ENCODE peak calls at places on chromosomes 13 and 19, in nine cellular contexts. Z, Q, G, X, S, H, U, R and C are unnamed samples.

GRCh38 chr19:38429055-38429810 is 3.2 kb upstream of the RASGRP4 start:
- DNase-seq in H (no peak), Q (peak), X (no peak), U (no peak), S (no peak), Z (no peak), R (peak), G (no peak), C (peak)

GRCh38 chr13:74361274-74361673 is 227.1 kb upstream of the KLF12 start:
- DNase-seq in U (no peak), Q (no peak), S (no peak), R (no peak), G (no peak), Z (no peak), H (no peak), X (no peak), C (no peak)

GRCh38 chr19:35755550-35756371 is 1.1 kb downstream of the HSPB6 start:
- DNase-seq in X (no peak), U (no peak), G (peak), H (peak), Z (peak), S (no peak), R (peak), Q (peak), C (peak)

GRCh38 chr19:10112895-10113591 is 1.6 kb downstream of the P2RY11 start:
- DNase-seq in G (peak), H (peak), R (peak), U (no peak), S (no peak), Z (peak), Q (peak), X (peak), C (peak)

GRCh38 chr19:19033426-19034203 is at the start of the genes ARMC6 and SUGP2:
- DNase-seq in Q (peak), R (peak), H (peak), X (peak), S (peak), Z (peak), G (peak), U (peak), C (peak)

GRCh38 chr13:111956261-111957151 is 110.4 kb upstream of the SOX1 start:
- DNase-seq in G (no peak), R (no peak), X (no peak), U (no peak), Z (no peak), S (no peak), H (no peak), Q (no peak), C (no peak)

GRCh38 chr13:59337070-59337469 is 826.7 kb downstream of the DIAPH3 start:
- DNase-seq in G (no peak), S (no peak), U (no peak), Q (no peak), Z (no peak), X (no peak), H (no peak), R (no peak), C (no peak)

GRCh38 chr19:7861619-7862412 is 12.4 kb downstream of the PRR36 start:
- DNase-seq in R (no peak), U (no peak), S (no peak), X (no peak), Q (no peak), Z (no peak), H (peak), G (no peak), C (peak)

GRCh38 chr19:39845621-39846175 is 481 bp downstream of the FBL start:
- DNase-seq in Q (no peak), G (no peak), X (peak), Z (peak), H (no peak), R (no peak), S (no peak), U (no peak), C (peak)

GRCh38 chr13:79056706-79057105 is 349.3 kb downstream of the RBM26 start:
- DNase-seq in S (no peak), X (no peak), G (no peak), R (no peak), Q (no peak), U (no peak), H (no peak), Z (no peak), C (no peak)

GRCh38 chr19:16778796-16779411 is 50.3 kb upstream of the SIN3B start:
- DNase-seq in G (peak), R (peak), S (peak), Q (no peak), Z (no peak), U (no peak), X (peak), H (peak), C (peak)

GRCh38 chr13:110185696-110186095 is 121.3 kb downstream of the COL4A1 start:
- DNase-seq in H (no peak), S (no peak), X (no peak), Q (no peak), U (no peak), G (no peak), R (no peak), Z (no peak), C (peak)

GRCh38 chr13:87884874-87885273 is 213.7 kb downstream of the SLITRK5 start:
- DNase-seq in S (peak), U (no peak), G (no peak), H (peak), R (no peak), X (no peak), Z (no peak), Q (no peak), C (no peak)

GRCh38 chr13:51501592-51502205 is 48.9 kb upstream of the INTS6 start:
- DNase-seq in U (no peak), G (no peak), Q (no peak), Z (no peak), H (no peak), S (no peak), R (no peak), X (no peak), C (no peak)